ENCODE peak calls at places on chromosome 16, in eight cellular contexts. L, X, T, P, H, F, W and S are unnamed samples.
A peak's percentile ranks its signal among the peaks of the same experiment; 100 is the strongest.

GRCh38 chr16:84982434-84982833 is 28.9 kb downstream of the ZDHHC7 start:
- DNase-seq in L (peak; percentile 57), X (no peak), T (no peak), P (peak; percentile 67), H (no peak), F (no peak), W (no peak), S (peak; percentile 55)

GRCh38 chr16:80253741-80254140 is 287.1 kb upstream of the DYNLRB2 start:
- DNase-seq in L (no peak), X (no peak), T (no peak), P (no peak), H (no peak), F (no peak), W (no peak), S (no peak)

GRCh38 chr16:57061084-57061905 is 31.1 kb upstream of the CPNE2 start:
- DNase-seq in L (peak; percentile 41), X (no peak), T (no peak), P (peak; percentile 93), H (no peak), F (no peak), W (peak; percentile 75), S (no peak)

GRCh38 chr16:11896776-11897175 is 19.0 kb downstream of the GSPT1 start:
- DNase-seq in L (no peak), X (no peak), T (no peak), P (no peak), H (peak; percentile 70), F (no peak), W (no peak), S (no peak)

GRCh38 chr16:85781685-85782370 is 17.5 kb downstream of the EMC8 start:
- DNase-seq in L (peak; percentile 80), X (no peak), T (no peak), P (peak; percentile 40), H (no peak), F (peak; percentile 82), W (no peak), S (no peak)

GRCh38 chr16:55277536-55277935 is 46.5 kb upstream of the IRX6 start:
- DNase-seq in L (no peak), X (no peak), T (no peak), P (no peak), H (no peak), F (no peak), W (no peak), S (no peak)

GRCh38 chr16:28473714-28474265 is 1.7 kb upstream of the NPIPB7 start:
- DNase-seq in L (no peak), X (no peak), T (no peak), P (no peak), H (no peak), F (no peak), W (no peak), S (no peak)

GRCh38 chr16:21565816-21566669 is 33.3 kb upstream of the METTL9 start:
- DNase-seq in L (no peak), X (no peak), T (no peak), P (no peak), H (no peak), F (peak; percentile 24), W (no peak), S (peak; percentile 55)

GRCh38 chr16:12529582-12529981 is 274.1 kb downstream of the CPPED1 start:
- DNase-seq in L (no peak), X (no peak), T (no peak), P (peak; percentile 26), H (no peak), F (no peak), W (no peak), S (no peak)

GRCh38 chr16:89090182-89090630 is 3.4 kb upstream of the ACSF3 start:
- DNase-seq in L (no peak), X (no peak), T (no peak), P (no peak), H (no peak), F (no peak), W (no peak), S (no peak)

GRCh38 chr16:56600398-56600999 is 7.9 kb upstream of the MT2A start:
- DNase-seq in L (peak; percentile 47), X (peak; percentile 80), T (no peak), P (no peak), H (peak; percentile 54), F (no peak), W (peak; percentile 72), S (peak; percentile 51)

GRCh38 chr16:51937771-51938170 is 609.2 kb downstream of the TOX3 start:
- DNase-seq in L (no peak), X (no peak), T (no peak), P (no peak), H (no peak), F (no peak), W (no peak), S (no peak)

GRCh38 chr16:83085660-83086059 is 458.9 kb downstream of the CDH13 start:
- DNase-seq in L (no peak), X (no peak), T (no peak), P (no peak), H (no peak), F (no peak), W (no peak), S (no peak)

GRCh38 chr16:50509521-50510341 is 38.5 kb upstream of the NKD1 start:
- DNase-seq in L (no peak), X (peak; percentile 85), T (peak; percentile 22), P (no peak), H (peak; percentile 42), F (no peak), W (peak; percentile 47), S (peak; percentile 4)
- H3K27ac ChIP-seq in L (no peak overlapping the region), X (no peak overlapping the region), T (no peak overlapping the region), P (no peak overlapping the region), H (no peak overlapping the region), F (no peak overlapping the region), W (no peak overlapping the region), S (no peak overlapping the region)

GRCh38 chr16:3675601-3676130 is 21.2 kb downstream of the DNASE1 start:
- DNase-seq in L (no peak), X (no peak), T (no peak), P (no peak), H (no peak), F (no peak), W (peak; percentile 16), S (no peak)
- TF ChIP-seq POLR2AphosphoS5 in L (no peak), X (no peak), T (no peak), P (no peak), H (no peak), F (no peak), W (no peak), S (no peak)

DNA sequence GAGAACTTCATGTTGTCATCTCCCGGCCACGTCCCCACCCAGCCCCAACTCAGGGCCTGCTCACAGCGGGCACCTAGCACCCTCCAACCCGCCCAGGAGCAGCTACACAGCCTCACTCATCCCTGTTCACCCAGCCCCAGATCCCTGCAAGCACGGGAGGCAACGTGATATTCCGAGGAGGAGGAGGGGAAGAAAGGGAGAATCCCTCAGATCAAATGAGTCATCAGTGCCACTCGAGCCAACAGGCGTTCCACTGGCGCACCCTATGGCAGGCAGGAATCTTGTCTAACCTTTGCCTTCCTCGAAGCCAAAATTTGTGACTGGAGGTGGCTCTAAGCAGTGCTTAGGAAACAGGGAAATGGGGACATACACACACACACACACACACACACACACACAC is 14.0 kb upstream of the NUBP1 start:
- DNase-seq in L (peak; percentile 62), X (peak; percentile 35), T (no peak), P (peak; percentile 59), H (no peak), F (peak; percentile 71), W (no peak), S (no peak)
- H3K27ac ChIP-seq in L (no peak overlapping the region), X (no peak overlapping the region), T (no peak overlapping the region), P (no peak overlapping the region), H (no peak overlapping the region), F (no peak overlapping the region), W (no peak overlapping the region), S (no peak overlapping the region)

DNA sequence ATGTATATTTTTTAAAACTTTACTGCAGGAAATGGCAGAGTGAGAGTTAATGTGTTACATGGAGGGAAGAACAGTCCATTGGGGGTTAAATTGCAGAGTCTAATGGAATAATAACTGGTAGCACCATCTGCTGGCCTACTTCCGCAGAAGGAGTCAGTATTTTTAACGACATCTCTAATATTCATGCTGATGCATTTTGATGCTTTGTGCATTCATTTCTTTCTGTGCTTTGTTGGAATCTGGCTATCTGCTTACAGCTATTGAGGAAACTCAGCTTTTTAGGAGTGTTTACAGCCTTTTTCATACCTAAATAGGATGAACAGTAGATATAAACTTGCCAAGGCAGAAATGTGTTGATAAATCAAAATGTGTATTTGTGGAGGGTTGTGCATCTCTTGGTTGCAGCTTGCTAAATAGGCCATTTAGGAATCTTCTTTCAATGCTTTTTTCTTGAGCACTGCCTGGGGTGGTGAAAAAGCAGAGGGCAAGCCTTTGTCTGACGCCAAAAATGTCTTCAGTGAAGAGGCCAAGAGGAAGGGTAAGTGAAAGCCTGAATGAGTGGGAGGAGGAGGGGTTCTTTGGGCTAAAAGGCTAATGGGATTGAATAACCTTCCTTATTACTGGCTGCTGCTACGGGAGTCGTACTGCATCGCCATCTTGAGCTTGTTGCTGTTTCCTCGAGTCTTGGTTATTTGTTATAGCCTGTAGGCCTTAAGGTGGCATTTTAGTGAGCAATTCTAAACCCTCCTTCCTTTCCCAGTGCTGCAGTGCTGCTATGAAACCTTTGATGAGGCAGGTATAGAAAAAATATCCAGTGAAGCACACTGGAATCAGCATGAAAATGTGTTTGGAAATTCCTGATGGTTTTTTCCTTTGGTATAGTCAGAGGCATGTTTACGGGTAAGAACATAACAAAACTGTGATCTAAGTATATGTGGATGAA is 153.3 kb downstream of the CHD9 start:
- DNase-seq in L (peak; percentile 65), X (peak; percentile 80), T (peak; percentile 50), P (peak; percentile 68), H (peak; percentile 88), F (no peak), W (peak; percentile 77), S (peak; percentile 84)
- TF ChIP-seq POLR2AphosphoS5 in L (peak; percentile 71), X (no peak), T (no peak), P (peak; percentile 18), H (peak; percentile 28), F (no peak), W (peak; percentile 84), S (peak; percentile 50)

GRCh38 chr16:3150346-3151218 is 15.8 kb downstream of the ZNF213 start:
- DNase-seq in L (peak; percentile 96), X (peak; percentile 98), T (peak; percentile 99), P (peak; percentile 98), H (peak; percentile 98), F (peak; percentile 95), W (peak; percentile 98), S (peak; percentile 95)
- H3K27ac ChIP-seq in L (peak overlapping the region; percentile 84), X (peak overlapping the region; percentile 55), T (peak overlapping the region; percentile 88), P (peak overlapping the region; percentile 86), H (peak overlapping the region; percentile 37), F (peak overlapping the region; percentile 83), W (peak overlapping the region; percentile 73), S (peak overlapping the region; percentile 79)

DNA sequence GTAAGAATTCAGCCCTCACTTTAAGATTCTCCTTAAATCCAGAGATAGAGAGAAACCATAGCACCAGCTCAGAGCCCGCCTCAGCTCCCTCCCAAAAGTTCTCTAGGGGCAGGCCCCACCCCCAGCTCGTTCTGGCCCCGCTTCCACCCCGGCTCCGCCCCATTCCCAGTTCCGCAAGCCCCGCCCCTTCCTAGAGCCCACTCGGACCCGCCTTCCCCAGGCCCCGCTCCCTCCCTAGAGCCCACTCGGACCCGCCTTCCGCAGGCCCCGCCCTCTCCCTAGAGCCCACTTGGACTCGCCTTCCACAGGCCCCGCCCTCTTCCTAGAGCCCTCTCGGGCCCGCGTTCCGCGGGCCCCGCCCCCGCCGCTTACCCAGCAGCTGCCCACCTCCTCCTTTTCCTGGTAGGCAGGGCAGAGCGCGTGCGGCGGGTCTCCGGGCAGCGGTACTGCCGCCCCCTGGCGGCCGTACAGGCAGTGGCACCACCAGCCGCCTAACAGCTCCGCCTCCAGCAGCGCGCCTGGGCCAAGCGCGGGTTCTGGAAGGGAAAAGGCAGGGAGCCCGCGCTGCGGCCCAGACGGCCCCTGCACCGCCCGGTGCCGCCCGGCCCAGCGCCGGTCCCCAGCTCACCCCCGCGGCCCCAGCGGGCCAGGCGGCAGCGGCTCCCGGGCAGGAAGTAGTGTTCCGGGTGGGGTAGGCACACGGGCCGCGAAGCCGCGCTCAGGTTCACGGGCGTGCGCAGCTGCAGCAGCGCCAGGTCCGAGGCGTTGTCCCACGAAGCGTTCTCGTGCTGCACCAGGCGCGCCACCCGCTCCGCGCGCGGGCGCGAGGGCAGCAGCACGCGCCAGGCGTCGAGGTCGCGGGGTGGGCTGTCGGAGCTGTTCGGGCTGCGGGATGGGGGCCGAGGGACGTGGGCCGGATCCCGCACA is 6.8 kb upstream of the PRSS8 start:
- DNase-seq in L (peak; percentile 99), X (peak; percentile 100), T (peak; percentile 82), P (peak; percentile 100), H (peak; percentile 99), F (peak; percentile 99), W (peak; percentile 100), S (peak; percentile 99)
- TF ChIP-seq POLR2AphosphoS5 in L (peak; percentile 90), X (no peak), T (no peak), P (peak; percentile 59), H (peak; percentile 46), F (peak; percentile 51), W (peak; percentile 33), S (no peak)